ENCODE peak calls at places on chromosomes 16 and 17, in four cellular contexts. I is H1, P is GM12878, J is GM12892. L is an unnamed sample.

GRCh38 chr16:59263980-59264379 is 529.9 kb upstream of the GOT2 start:
- DNase-seq in I (no peak), J (no peak), P (no peak), L (no peak)

GRCh38 chr16:61926766-61927165 is 109.5 kb downstream of the CDH8 start:
- DNase-seq in J (no peak), P (no peak), I (no peak), L (no peak)

GRCh38 chr16:79997257-79997656 is 396.7 kb upstream of the MAF start:
- DNase-seq in J (no peak), I (peak), P (no peak), L (no peak)

GRCh38 chr17:35541434-35541833 is 4.0 kb upstream of the SLFN12L start:
- DNase-seq in J (no peak), I (no peak), P (no peak), L (no peak)

GRCh38 chr17:69908599-69909368 is 166.2 kb upstream of the KCNJ16 start:
- DNase-seq in J (no peak), P (no peak), I (no peak), L (no peak)

GRCh38 chr17:13416748-13417363 is 184.9 kb downstream of the HS3ST3A1 start:
- DNase-seq in I (no peak), P (no peak), J (no peak), L (no peak)

GRCh38 chr17:76805319-76805718 is 62.9 kb upstream of the MGAT5B start:
- DNase-seq in I (no peak), J (no peak), P (no peak), L (no peak)

GRCh38 chr16:79656537-79657115 is 56.1 kb upstream of the MAF start:
- DNase-seq in J (no peak), P (no peak), I (no peak), L (no peak)

GRCh38 chr16:1535391-1536291 is 2.2 kb downstream of the TMEM204 start:
- DNase-seq in I (no peak), J (no peak), P (no peak), L (no peak)

GRCh38 chr16:53695070-53695469 is 8.6 kb downstream of the RPGRIP1L start:
- DNase-seq in I (no peak), P (no peak), J (no peak), L (no peak)

GRCh38 chr17:63999680-64000531 is 1.8 kb downstream of the PRR29 start:
- DNase-seq in P (no peak), I (no peak), J (no peak), L (no peak)

GRCh38 chr16:2486645-2487516 is 12.0 kb downstream of the TBC1D24 start:
- DNase-seq in P (peak), I (no peak), J (peak), L (peak)

GRCh38 chr16:11439216-11439615 is 94.0 kb downstream of the RMI2 start:
- DNase-seq in P (no peak), J (no peak), I (no peak), L (no peak)

GRCh38 chr16:80824623-80825364 is 20.4 kb upstream of the CDYL2 start:
- DNase-seq in I (no peak), J (no peak), P (peak), L (no peak)

GRCh38 chr17:280216-280615 is 72.4 kb downstream of the RPH3AL start:
- DNase-seq in P (no peak), I (no peak), J (no peak), L (no peak)

GRCh38 chr17:33974276-33974675 is 280.8 kb upstream of the CCL2 start:
- DNase-seq in I (no peak), P (no peak), J (no peak), L (no peak)

GRCh38 chr17:16425202-16425601 is 9.8 kb downstream of the TRPV2 start:
- DNase-seq in I (no peak), J (no peak), P (no peak), L (no peak)

GRCh38 chr17:77644981-77645380 is 313.5 kb upstream of the TNRC6C start:
- DNase-seq in I (no peak), P (no peak), J (no peak), L (no peak)

GRCh38 chr16:28846933-28847273 is 755 bp upstream of the TUFM start:
- DNase-seq in J (no peak), I (no peak), P (no peak), L (no peak)

GRCh38 chr16:68401871-68402747 is 46.2 kb downstream of the SMPD3 start:
- DNase-seq in P (no peak), J (no peak), I (no peak), L (no peak)

GRCh38 chr17:43998552-43998951 is 5.9 kb upstream of the NAGS start:
- DNase-seq in P (no peak), J (no peak), I (no peak), L (no peak)

GRCh38 chr16:7086842-7087616 is 245.6 kb upstream of the RBFOX1 start:
- DNase-seq in P (no peak), J (no peak), I (peak), L (no peak)

GRCh38 chr17:17032131-17032692 is 10.0 kb upstream of the MPRIP start:
- DNase-seq in I (no peak), J (no peak), P (no peak), L (no peak)

GRCh38 chr16:57622361-57623250 is 5.8 kb upstream of the ADGRG1 start:
- DNase-seq in P (no peak), J (no peak), I (no peak), L (no peak)

GRCh38 chr17:50630524-50631194 is 4.0 kb upstream of the ABCC3 start:
- DNase-seq in J (peak), P (no peak), I (peak), L (peak)

GRCh38 chr17:50919321-50920040 is 53.3 kb upstream of the TOB1 start:
- DNase-seq in P (no peak), J (peak), I (peak), L (peak)

GRCh38 chr17:21061971-21062526 is 19.2 kb upstream of the USP22 start:
- DNase-seq in I (no peak), J (peak), P (peak), L (peak)

GRCh38 chr17:73194514-73195222 is 1.8 kb downstream of the COG1 start:
- DNase-seq in P (no peak), I (no peak), J (no peak), L (no peak)

GRCh38 chr17:74601944-74602572 is 10.0 kb upstream of the CD300LD start:
- DNase-seq in P (no peak), J (no peak), I (peak), L (peak)

GRCh38 chr17:74599531-74599939 is 7.5 kb upstream of the CD300LD start:
- DNase-seq in P (no peak), I (no peak), J (no peak), L (no peak)

GRCh38 chr17:74595037-74595436 is 3.0 kb upstream of the CD300LD start:
- DNase-seq in I (no peak), P (no peak), J (no peak), L (no peak)

GRCh38 chr17:74598346-74599022 is 6.4 kb upstream of the CD300LD start:
- DNase-seq in P (no peak), J (no peak), I (no peak), L (no peak)

DNA sequence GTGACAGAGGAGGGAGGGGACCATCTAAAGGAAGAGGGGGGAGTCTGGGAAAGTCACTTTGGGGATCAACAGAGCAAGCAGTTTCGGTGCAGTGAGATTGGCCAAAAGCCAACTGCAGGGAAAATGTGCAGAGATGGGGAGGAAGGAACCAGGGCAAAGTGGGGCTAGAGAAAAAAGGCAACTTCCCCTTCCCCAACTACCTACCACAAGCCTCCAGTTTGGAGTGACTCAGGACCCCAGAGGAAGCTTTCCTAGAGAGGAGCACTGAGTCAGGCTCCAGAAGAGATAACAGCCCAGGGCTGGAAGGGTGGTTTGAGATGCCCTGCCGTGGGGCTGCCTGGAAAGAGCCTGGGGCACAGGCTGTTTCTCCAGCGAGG is 6.9 kb upstream of the CD300LD start:
- DNase-seq in J (no peak), I (no peak), P (no peak), L (no peak)
- TF ChIP-seq POLR2AphosphoS5 in J (no peak), I (no peak), P (no peak), L (no peak)

DNA sequence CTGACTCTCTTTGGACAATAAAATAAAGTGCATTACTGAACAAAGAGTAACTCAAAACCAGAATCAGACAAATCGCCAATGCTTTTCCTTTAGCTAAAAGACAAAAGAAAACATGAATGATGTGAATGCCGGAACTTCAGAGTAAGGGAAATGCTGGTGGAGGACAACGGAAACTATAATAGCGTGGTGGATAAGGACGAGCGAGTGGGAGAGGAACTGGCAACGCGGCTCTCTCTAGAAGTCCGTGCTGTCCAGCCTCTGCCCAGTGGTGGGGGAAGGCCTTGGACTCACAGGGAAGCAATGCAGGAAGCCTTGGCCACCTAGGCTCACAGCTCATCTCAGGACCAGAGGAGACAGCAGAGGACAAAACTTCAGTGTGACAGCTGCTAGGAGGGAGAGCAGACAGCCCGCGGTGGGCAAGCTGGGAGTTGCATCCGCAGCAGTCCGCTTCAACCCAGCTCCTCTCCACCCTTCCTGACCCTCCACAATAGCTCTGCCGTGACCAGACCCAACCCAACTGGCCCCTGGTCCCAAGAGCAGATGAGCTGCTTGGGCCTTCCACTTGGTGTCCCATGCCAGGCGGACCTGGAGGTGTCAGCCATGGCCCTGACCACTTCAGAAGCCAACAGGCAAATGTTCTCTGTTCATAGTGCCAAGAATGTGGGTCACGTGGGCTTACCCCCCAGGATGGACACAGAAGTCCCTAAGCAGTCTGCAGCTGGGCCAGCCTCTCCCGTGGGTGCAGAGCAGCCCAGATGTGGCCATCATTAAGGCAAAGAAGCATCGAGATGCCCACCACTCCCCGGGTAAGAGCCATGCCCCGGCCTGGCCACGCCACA is 5.3 kb upstream of the FAAP100 start:
- DNase-seq in P (no peak), I (no peak), J (no peak), L (no peak)
- TF ChIP-seq TAF1 in P (no peak), I (no peak), J (no peak), L (no peak)

DNA sequence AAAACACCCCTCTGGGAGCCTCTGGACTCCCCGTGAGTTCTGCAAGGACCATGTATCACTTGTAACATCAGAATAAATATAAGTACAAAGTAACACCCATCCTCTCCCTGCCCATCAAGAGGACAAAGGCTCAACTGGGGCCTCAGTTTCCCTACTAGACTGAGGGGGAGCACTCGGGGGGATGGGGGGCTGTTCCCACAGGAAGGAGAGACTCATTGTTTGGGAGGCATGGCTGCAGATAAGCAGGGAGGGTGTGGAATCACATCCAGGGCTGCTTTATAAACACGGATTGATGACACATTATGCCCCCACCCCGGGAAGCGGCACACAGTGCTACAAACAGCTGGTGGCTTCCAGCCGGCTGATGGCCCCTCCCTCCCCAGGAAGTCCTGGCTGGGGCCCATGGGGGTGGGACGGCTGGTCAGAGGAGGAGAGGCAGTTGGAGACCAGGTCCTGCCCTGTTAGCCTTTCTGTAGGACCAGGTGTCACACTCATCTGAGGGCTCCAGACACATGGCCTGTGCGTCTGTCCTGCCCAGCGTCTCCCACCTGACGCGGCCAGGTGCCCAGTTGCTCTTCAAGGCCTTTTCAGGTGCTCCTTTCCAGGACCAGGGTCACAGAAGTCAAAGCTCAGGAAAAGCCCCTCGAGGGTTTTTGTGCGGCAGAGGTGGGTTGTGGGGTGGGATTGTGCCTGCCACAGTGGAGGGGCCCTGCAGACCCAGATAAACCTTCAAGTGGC is 1.3 kb upstream of the MPG start:
- DNase-seq in J (peak), P (no peak), I (no peak), L (no peak)
- TF ChIP-seq POLR2AphosphoS5 in J (no peak), P (no peak), I (no peak), L (no peak)

GRCh38 chr17:19386974-19387920 is at the start of gene MFAP4:
- DNase-seq in P (no peak), I (peak), J (no peak), L (no peak)

GRCh38 chr17:19388791-19389190 is 1.8 kb upstream of the MFAP4 start:
- DNase-seq in I (no peak), P (no peak), J (no peak), L (no peak)

GRCh38 chr17:19387921-19388521 is 1.0 kb upstream of the MFAP4 start:
- DNase-seq in J (no peak), P (no peak), I (no peak), L (no peak)

GRCh38 chr17:19384723-19385391 is 2.1 kb downstream of the MFAP4 start:
- DNase-seq in P (no peak), I (no peak), J (no peak), L (no peak)

GRCh38 chr17:19386276-19386863 is 620 bp downstream of the MFAP4 start:
- DNase-seq in I (no peak), J (no peak), P (no peak), L (no peak)
- TF ChIP-seq TAF1 in I (no peak), J (no peak), P (no peak), L (no peak)

GRCh38 chr17:11598274-11599221 is at the start of gene DNAH9:
- DNase-seq in P (no peak), I (peak), J (no peak), L (peak)
- TF ChIP-seq POLR2AphosphoS5 in P (no peak), I (no peak), J (no peak), L (no peak)